ENCODE peak calls at places on chromosomes 7 and 10, in six cellular contexts. E is natural killer cell; X is gastrocnemius medialis; P is central memory CD8-positive, alpha-beta T cell; U is naive thymus-derived CD4-positive, alpha-beta T cell; A is lower lobe of right lung. F is an unnamed sample.

GRCh38 chr7:47482013-47482761 is 99.7 kb downstream of the TNS3 start:
- ATAC-seq in E (no peak), X (peak; percentile 91), P (no peak), U (peak; percentile 56), A (peak; percentile 80), F (peak; percentile 52)

GRCh38 chr7:121083790-121084251 is 95.3 kb downstream of the CPED1 start:
- ATAC-seq in E (no peak), X (no peak), P (no peak), U (no peak), A (no peak), F (no peak)

GRCh38 chr10:824497-824896 is 107.0 kb downstream of the LARP4B start:
- ATAC-seq in E (no peak), X (no peak), P (no peak), U (no peak), A (no peak), F (no peak)

GRCh38 chr10:75544381-75544780 is 113.0 kb downstream of the LRMDA start:
- ATAC-seq in E (no peak), X (no peak), P (no peak), U (peak; percentile 45), A (peak; percentile 48), F (no peak)

GRCh38 chr7:74051629-74052410 is 23.8 kb downstream of the ELN start:
- ATAC-seq in E (no peak), X (no peak), P (no peak), U (no peak), A (peak; percentile 50), F (no peak)

GRCh38 chr7:149826344-149827088 is 11.7 kb upstream of the ZNF862 start:
- ATAC-seq in E (no peak), X (no peak), P (no peak), U (no peak), A (no peak), F (no peak)

GRCh38 chr10:59628456-59628855 is 81.2 kb downstream of the SLC16A9 start:
- ATAC-seq in E (no peak), X (no peak), P (no peak), U (no peak), A (no peak), F (no peak)

GRCh38 chr7:936131-937054 is 18.1 kb downstream of the ADAP1 start:
- ATAC-seq in E (peak; percentile 49), X (no peak), P (no peak), U (peak; percentile 32), A (peak; percentile 34), F (peak; percentile 91)

GRCh38 chr7:127447326-127447945 is 54.9 kb upstream of the ZNF800 start:
- ATAC-seq in E (peak; percentile 99), X (no peak), P (peak; percentile 93), U (peak; percentile 100), A (peak; percentile 87), F (peak; percentile 94)

GRCh38 chr10:110317866-110318850 is 13.4 kb upstream of the SMNDC1 start:
- ATAC-seq in E (no peak), X (no peak), P (no peak), U (no peak), A (no peak), F (peak; percentile 65)

GRCh38 chr10:60340973-60341372 is 48.7 kb downstream of the ANK3 start:
- ATAC-seq in E (no peak), X (no peak), P (no peak), U (no peak), A (no peak), F (peak; percentile 82)

GRCh38 chr7:151403764-151404163 is 6.1 kb downstream of the WDR86 start:
- ATAC-seq in E (no peak), X (no peak), P (no peak), U (no peak), A (no peak), F (no peak)

GRCh38 chr10:98463976-98464754 is 17.4 kb upstream of the HPS1 start:
- ATAC-seq in E (no peak), X (no peak), P (no peak), U (no peak), A (no peak), F (no peak)

GRCh38 chr10:87713707-87714106 is 54.0 kb downstream of the PAPSS2 start:
- ATAC-seq in E (no peak), X (no peak), P (no peak), U (no peak), A (no peak), F (no peak)

GRCh38 chr7:131182446-131183075 is 145.1 kb upstream of the MKLN1 start:
- ATAC-seq in E (no peak), X (no peak), P (no peak), U (no peak), A (no peak), F (no peak)

GRCh38 chr7:47576031-47576908 is 5.6 kb downstream of the TNS3 start:
- ATAC-seq in E (no peak), X (peak; percentile 67), P (no peak), U (no peak), A (peak; percentile 42), F (no peak)

GRCh38 chr7:121202125-121202524 is 126.7 kb upstream of the WNT16 start:
- ATAC-seq in E (no peak), X (peak; percentile 17), P (no peak), U (no peak), A (no peak), F (no peak)

GRCh38 chr10:131043039-131043691 is 268.4 kb downstream of the TCERG1L start:
- ATAC-seq in E (no peak), X (no peak), P (no peak), U (no peak), A (no peak), F (no peak)

GRCh38 chr7:28456037-28456436 is 43.7 kb downstream of the CREB5 start:
- ATAC-seq in E (no peak), X (no peak), P (no peak), U (no peak), A (no peak), F (no peak)

GRCh38 chr7:128947854-128948253 is 10.1 kb downstream of the IRF5 start:
- ATAC-seq in E (no peak), X (no peak), P (no peak), U (no peak), A (peak; percentile 7), F (no peak)

GRCh38 chr7:19161671-19162070 is 16.4 kb upstream of the FERD3L start:
- ATAC-seq in E (no peak), X (no peak), P (no peak), U (no peak), A (no peak), F (no peak)

GRCh38 chr10:25017247-25017590 is 807 bp downstream of the THNSL1 start:
- ATAC-seq in E (no peak), X (peak; percentile 9), P (no peak), U (no peak), A (no peak), F (no peak)

GRCh38 chr7:78148166-78148894 is 349.8 kb downstream of the PHTF2 start:
- ATAC-seq in E (no peak), X (no peak), P (no peak), U (no peak), A (no peak), F (no peak)

GRCh38 chr7:101862280-101863220 is 45.1 kb downstream of the CUX1 start:
- ATAC-seq in E (no peak), X (peak; percentile 85), P (no peak), U (no peak), A (no peak), F (no peak)